ENCODE peak calls at places on chromosome 20, in seven cellular contexts. G, W, I, U, B, Q and N are unnamed samples.
A peak's percentile ranks its signal among the peaks of the same experiment; 100 is the strongest.

GRCh38 chr20:23206061-23206460 is 119.9 kb upstream of the CD93 start:
- DNase-seq in W (no peak), U (no peak), Q (no peak), B (no peak), G (no peak), I (no peak), N (no peak)

GRCh38 chr20:57912227-57912582 is 202.4 kb upstream of the PMEPA1 start:
- DNase-seq in G (no peak), I (no peak), Q (no peak), B (no peak), U (no peak), W (no peak), N (no peak)

GRCh38 chr20:18621004-18621403 is 33.1 kb downstream of the DTD1 start:
- DNase-seq in W (no peak), I (no peak), Q (no peak), U (no peak), G (no peak), B (no peak), N (no peak)

GRCh38 chr20:5886788-5887187 is 63.5 kb downstream of the TRMT6 start:
- DNase-seq in Q (no peak), I (no peak), W (no peak), G (no peak), U (no peak), B (no peak), N (no peak)

GRCh38 chr20:50895111-50895830 is 36.0 kb downstream of the ADNP start:
- DNase-seq in I (peak; percentile 72), Q (no peak), W (no peak), G (no peak), U (no peak), B (peak; percentile 59), N (no peak)

GRCh38 chr20:50293244-50294139 is 102.9 kb downstream of the CEBPB start:
- DNase-seq in U (no peak), I (no peak), W (no peak), B (no peak), Q (no peak), G (no peak), N (no peak)

GRCh38 chr20:36285746-36286447 is 20.2 kb upstream of the DLGAP4 start:
- DNase-seq in G (no peak), I (no peak), U (no peak), W (no peak), Q (no peak), B (no peak), N (no peak)

GRCh38 chr20:63103402-63104311 is 96.9 kb upstream of the BHLHE23 start:
- DNase-seq in W (no peak), B (peak; percentile 21), U (peak; percentile 34), Q (no peak), I (peak; percentile 3), G (no peak), N (peak; percentile 7)

GRCh38 chr20:39799366-39799965 is 837.3 kb downstream of the DHX35 start:
- DNase-seq in B (no peak), I (no peak), U (no peak), G (no peak), W (no peak), Q (no peak), N (peak; percentile 30)

GRCh38 chr20:39795401-39796272 is 833.5 kb downstream of the DHX35 start:
- DNase-seq in W (no peak), B (no peak), Q (no peak), I (peak; percentile 47), U (no peak), G (no peak), N (peak; percentile 75)

GRCh38 chr20:4603724-4604123 is 118.0 kb upstream of the PRND start:
- DNase-seq in I (peak; percentile 90), Q (no peak), B (peak; percentile 96), W (no peak), G (no peak), U (no peak), N (peak; percentile 34)

GRCh38 chr20:45905505-45906079 is 6.4 kb downstream of the PLTP start:
- DNase-seq in W (no peak), Q (no peak), U (no peak), I (peak; percentile 90), B (peak; percentile 83), G (no peak), N (peak; percentile 79)

GRCh38 chr20:63171991-63172390 is 43.9 kb downstream of the YTHDF1 start:
- DNase-seq in U (no peak), W (no peak), G (no peak), Q (no peak), B (no peak), I (no peak), N (no peak)

GRCh38 chr20:23528867-23529431 is 38.0 kb downstream of the CST8 start:
- DNase-seq in G (peak; percentile 40), I (no peak), W (no peak), U (no peak), B (no peak), Q (no peak), N (peak; percentile 25)

GRCh38 chr20:63202021-63202420 is 13.9 kb downstream of the YTHDF1 start:
- DNase-seq in G (no peak), W (no peak), U (no peak), Q (no peak), B (no peak), I (no peak), N (no peak)

GRCh38 chr20:51894619-51895018 is 92.3 kb upstream of the SALL4 start:
- DNase-seq in Q (no peak), B (no peak), G (no peak), W (no peak), U (no peak), I (no peak), N (no peak)

GRCh38 chr20:46021361-46022359 is 7.4 kb upstream of the SLC12A5 start:
- DNase-seq in B (peak; percentile 17), I (no peak), U (no peak), W (no peak), Q (peak; percentile 87), G (peak; percentile 98), N (no peak)

GRCh38 chr20:16539280-16539679 is 34.0 kb downstream of the KIF16B start:
- DNase-seq in U (no peak), W (no peak), I (peak; percentile 9), Q (no peak), B (peak; percentile 49), G (no peak), N (peak; percentile 61)

GRCh38 chr20:33147299-33147698 is 20.7 kb upstream of the BPIFA2 start:
- DNase-seq in G (no peak), Q (no peak), I (no peak), W (no peak), U (no peak), B (no peak), N (no peak)

GRCh38 chr20:49668181-49668877 is 45.3 kb downstream of the B4GALT5 start:
- DNase-seq in U (peak; percentile 66), W (no peak), G (no peak), I (no peak), Q (no peak), B (no peak), N (no peak)

GRCh38 chr20:46121531-46121930 is 3.4 kb downstream of the CD40 start:
- DNase-seq in B (peak; percentile 21), I (no peak), G (no peak), U (no peak), Q (no peak), W (no peak), N (no peak)

GRCh38 chr20:62336329-62336728 is 30.8 kb downstream of the LAMA5 start:
- DNase-seq in I (no peak), U (no peak), W (no peak), B (no peak), G (no peak), Q (no peak), N (no peak)

GRCh38 chr20:33081411-33082154 is 2.1 kb downstream of the BPIFB4 start:
- DNase-seq in B (no peak), I (no peak), U (no peak), G (no peak), W (no peak), Q (no peak), N (no peak)

GRCh38 chr20:44642203-44643153 is 9.0 kb downstream of the ADA start:
- DNase-seq in G (peak; percentile 79), W (peak; percentile 15), B (peak; percentile 96), I (peak; percentile 82), Q (no peak), U (peak; percentile 70), N (peak; percentile 90)

GRCh38 chr20:49791165-49791564 is 21.5 kb upstream of the SLC9A8 start:
- DNase-seq in G (no peak), W (no peak), Q (no peak), U (no peak), B (peak; percentile 43), I (no peak), N (no peak)

GRCh38 chr20:47453167-47453782 is 48.4 kb upstream of the NCOA3 start:
- DNase-seq in B (peak; percentile 91), G (no peak), W (peak; percentile 67), U (no peak), I (peak; percentile 93), Q (no peak), N (peak; percentile 96)

GRCh38 chr20:37524221-37524700 is 3.2 kb downstream of the NNAT start:
- DNase-seq in I (no peak), Q (no peak), B (no peak), W (no peak), G (no peak), U (no peak), N (no peak)

GRCh38 chr20:2402271-2402980 is 21.7 kb downstream of the TGM6 start:
- DNase-seq in W (no peak), Q (no peak), G (no peak), U (no peak), B (peak; percentile 28), I (peak; percentile 51), N (peak; percentile 42)

GRCh38 chr20:62802026-62802712 is 2.5 kb upstream of the OGFR start:
- DNase-seq in Q (no peak), B (no peak), I (no peak), G (no peak), U (no peak), W (no peak), N (no peak)

GRCh38 chr20:21397341-21398108 is at the start of gene NKX2-4:
- DNase-seq in G (peak; percentile 47), B (no peak), W (no peak), U (no peak), Q (no peak), I (no peak), N (no peak)

GRCh38 chr20:35618372-35619131 is 2.9 kb downstream of the SPAG4 start:
- DNase-seq in U (peak; percentile 55), W (no peak), I (peak; percentile 23), G (peak; percentile 55), Q (no peak), B (no peak), N (peak; percentile 23)

GRCh38 chr20:4322499-4322898 is 307.1 kb upstream of the RNF24 start:
- DNase-seq in I (no peak), Q (no peak), G (no peak), U (no peak), B (no peak), W (no peak), N (no peak)